ENCODE peak calls at places on chromosomes 12 and 14, in four cellular contexts. D is AG04450, Y is tibial artery, R is cardiac fibroblast. H is an unnamed sample.

GRCh38 chr12:115177899-115178298 is 493.9 kb upstream of the TBX3 start:
- DNase-seq in R (no peak), D (no peak), Y (no peak), H (no peak)

GRCh38 chr14:39628087-39628486 is 195.9 kb upstream of the FBXO33 start:
- DNase-seq in D (no peak), Y (no peak), R (no peak), H (no peak)

GRCh38 chr14:57526942-57527341 is 33.3 kb upstream of the CCDC198 start:
- DNase-seq in Y (no peak), D (no peak), R (no peak), H (no peak)

GRCh38 chr12:11758087-11758837 is 108.8 kb downstream of the ETV6 start:
- DNase-seq in Y (no peak), D (no peak), R (no peak), H (no peak)

GRCh38 chr14:53896773-53897172 is 59.9 kb downstream of the BMP4 start:
- DNase-seq in R (no peak), D (peak; percentile 26), Y (no peak), H (no peak)

GRCh38 chr12:30806989-30807694 is 52.4 kb upstream of the CAPRIN2 start:
- DNase-seq in R (peak; percentile 89), D (no peak), Y (no peak), H (no peak)

GRCh38 chr14:55979096-55979495 is 139.1 kb upstream of the PELI2 start:
- DNase-seq in D (no peak), R (no peak), Y (no peak), H (no peak)

GRCh38 chr12:65891987-65892481 is 67.8 kb downstream of the HMGA2 start:
- DNase-seq in D (peak; percentile 95), R (peak; percentile 99), Y (peak; percentile 89), H (peak; percentile 95)

GRCh38 chr12:1877169-1877878 is 41.1 kb downstream of the CACNA2D4 start:
- DNase-seq in D (no peak), Y (no peak), R (no peak), H (no peak)

GRCh38 chr12:119803391-119803791 is 73.7 kb downstream of the CIT start:
- DNase-seq in Y (peak; percentile 22), D (no peak), R (peak; percentile 66), H (peak; percentile 16)

DNA sequence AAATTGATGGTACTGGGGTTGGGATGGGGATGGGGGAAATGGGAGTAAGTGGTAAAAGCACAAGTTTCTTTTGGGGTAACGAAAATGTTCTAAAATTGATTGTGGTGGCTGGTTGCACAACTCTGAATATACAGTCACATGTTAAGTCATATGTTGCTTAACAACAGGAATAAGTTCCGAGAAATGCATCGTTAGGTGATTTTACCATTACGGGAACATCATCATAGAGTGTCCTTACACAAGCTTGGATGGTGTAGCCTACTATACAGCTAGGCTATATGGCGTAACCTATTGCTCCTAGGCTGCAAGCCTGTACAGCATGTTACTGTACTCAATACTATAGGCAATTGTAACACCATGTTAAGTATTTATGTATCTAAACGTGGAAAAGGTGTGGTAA is 31.0 kb downstream of the ITGA7 start:
- DNase-seq in R (no peak), D (no peak), Y (no peak), H (no peak)
- H3K4me3 ChIP-seq in R (no peak overlapping the region), D (no peak overlapping the region), Y (no peak overlapping the region), H (no peak overlapping the region)

GRCh38 chr14:105092912-105093425 is 27.7 kb upstream of the GPR132 start:
- DNase-seq in Y (no peak), D (no peak), R (peak; percentile 73), H (peak; percentile 90)
- H3K4me3 ChIP-seq in Y (peak overlapping the region; percentile 82), D (peak overlapping the region; percentile 74), R (peak overlapping the region; percentile 65), H (no peak overlapping the region)

GRCh38 chr12:4275869-4276253 is 2.3 kb downstream of the CCND2 start:
- DNase-seq in Y (peak; percentile 50), R (no peak), D (no peak), H (no peak)
- H3K4me3 ChIP-seq in Y (peak overlapping the region; percentile 68), R (peak overlapping the region; percentile 75), D (peak overlapping the region; percentile 35), H (no peak overlapping the region)

GRCh38 chr12:52230364-52231281 is 2.4 kb upstream of the KRT7 start:
- DNase-seq in Y (no peak), R (peak; percentile 87), D (no peak), H (no peak)
- H3K4me3 ChIP-seq in Y (no peak overlapping the region), R (no peak overlapping the region), D (no peak overlapping the region), H (no peak overlapping the region)

DNA sequence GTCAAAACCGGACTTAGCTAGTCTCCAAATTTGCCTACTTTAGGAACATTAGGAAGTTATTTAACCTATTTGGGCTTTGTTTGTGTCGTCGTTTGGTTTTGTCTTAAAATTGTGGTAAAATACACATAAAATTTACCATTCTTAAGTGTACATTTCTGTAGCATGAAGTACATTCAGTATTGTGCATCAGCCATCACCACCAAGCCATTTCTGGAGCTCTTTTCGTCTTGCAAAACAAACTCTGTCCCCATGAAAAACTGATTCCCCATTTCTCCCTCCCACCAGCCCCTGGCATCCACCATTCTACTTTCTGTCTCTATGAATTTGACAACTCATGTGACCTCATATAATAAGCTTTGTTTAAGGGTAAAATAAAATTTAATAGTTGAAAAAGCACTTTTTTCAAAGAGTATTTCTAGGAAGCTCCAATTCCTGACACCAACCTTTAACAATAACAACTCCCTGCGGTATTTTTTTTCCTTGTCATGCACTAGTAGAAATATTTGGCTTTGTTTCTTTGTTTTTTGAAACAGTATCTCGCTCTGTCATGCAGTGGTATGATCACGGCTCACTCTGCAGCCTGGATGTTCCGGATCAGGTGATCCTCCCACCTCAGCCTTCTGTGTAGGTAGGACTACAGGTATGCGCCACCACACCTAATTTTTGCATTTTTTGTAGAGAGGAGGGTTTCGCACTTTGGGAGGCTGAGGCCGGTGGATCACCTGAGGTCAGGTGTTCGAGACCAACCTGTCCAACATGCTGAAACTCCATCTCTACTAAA is 3.6 kb upstream of the UBC start:
- DNase-seq in Y (no peak), R (no peak), D (no peak), H (no peak)
- H3K4me3 ChIP-seq in Y (peak overlapping the region; percentile 83), R (peak overlapping the region; percentile 42), D (peak overlapping the region; percentile 46), H (no peak overlapping the region)

DNA sequence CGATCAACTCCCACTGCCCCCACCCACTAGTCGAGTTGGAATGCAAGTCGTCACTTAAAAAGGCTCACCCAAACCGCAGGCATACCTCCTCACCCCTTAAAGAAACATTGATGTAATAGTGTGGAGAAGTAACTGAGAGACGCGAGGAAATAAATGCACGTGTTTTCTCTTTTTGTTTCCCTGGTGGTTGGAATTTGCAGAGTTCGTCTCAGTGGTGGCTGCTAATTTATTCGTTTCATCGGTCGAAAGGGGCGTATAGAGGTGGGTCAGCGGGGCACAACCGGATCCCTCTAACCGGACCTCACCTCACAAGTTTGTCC is 5.1 kb upstream of the NPAS3 start:
- DNase-seq in Y (no peak), D (no peak), R (peak; percentile 23), H (no peak)
- H3K4me3 ChIP-seq in Y (peak overlapping the region; percentile 48), D (no peak overlapping the region), R (peak overlapping the region; percentile 46), H (peak overlapping the region; percentile 26)

DNA sequence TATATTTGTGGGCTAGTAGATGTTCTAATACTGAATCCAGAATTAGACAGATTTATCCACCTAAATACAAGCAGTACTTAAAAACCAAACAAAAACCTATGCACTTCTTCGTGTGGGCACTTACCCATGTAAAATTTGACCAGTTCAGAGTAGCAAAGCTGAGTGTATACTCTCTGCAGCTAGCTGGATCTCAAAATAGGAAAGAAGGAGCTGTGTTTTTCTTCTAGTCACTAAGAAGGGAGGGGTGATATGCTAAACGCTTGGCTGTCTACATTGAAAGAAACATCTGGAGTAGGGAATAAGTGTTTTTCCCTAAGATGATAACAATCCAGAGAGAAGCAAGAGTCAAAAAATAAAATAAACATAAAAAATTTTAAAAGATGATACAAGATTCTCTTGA is 20.0 kb downstream of the RBMS2 start:
- DNase-seq in R (peak; percentile 10), D (no peak), Y (no peak), H (no peak)
- H3K4me3 ChIP-seq in R (no peak overlapping the region), D (no peak overlapping the region), Y (no peak overlapping the region), H (no peak overlapping the region)

GRCh38 chr12:93426406-93426805 is 15.3 kb downstream of the UBE2N start:
- DNase-seq in R (no peak), Y (no peak), D (no peak), H (no peak)
- H3K4me3 ChIP-seq in R (no peak overlapping the region), Y (no peak overlapping the region), D (no peak overlapping the region), H (no peak overlapping the region)

GRCh38 chr12:105744659-105745058 is 394.1 kb downstream of the NUAK1 start:
- DNase-seq in D (no peak), Y (no peak), R (no peak), H (no peak)
- H3K4me3 ChIP-seq in D (no peak overlapping the region), Y (no peak overlapping the region), R (no peak overlapping the region), H (no peak overlapping the region)

GRCh38 chr14:35332517-35333346 is 40.5 kb downstream of the PSMA6 start:
- DNase-seq in Y (no peak), R (peak; percentile 51), D (no peak), H (no peak)
- H3K4me3 ChIP-seq in Y (no peak overlapping the region), R (no peak overlapping the region), D (no peak overlapping the region), H (no peak overlapping the region)